ENCODE peak calls at places on chromosome 22, in ten cellular contexts. E is GM10248; V is NCI-H2081; O is activated CD4-positive, alpha-beta T cell treated with anti-CD3 and anti-CD28 coated beads for 24 hours; F is HTR-8/SVneo; N is prostate gland; P is GOT3; W is iPS-NIHi11; H is NCI-H748 treated with DMSO at 0.1 percent for 48 hours; B is COR-L47. R is an unnamed sample.

GRCh38 chr22:29040385-29041275 is 21.0 kb downstream of the C22orf31 start:
- DNase-seq in E (peak), V (peak), O (peak), F (peak), N (peak), P (peak), W (peak), H (peak), B (peak), R (peak)

GRCh38 chr22:37187552-37187890 is 526 bp downstream of the C1QTNF6 start:
- DNase-seq in E (no peak), V (no peak), O (no peak), F (no peak), N (no peak), P (no peak), W (no peak), H (no peak), B (no peak), R (no peak)

GRCh38 chr22:21030032-21030431 is 2.3 kb downstream of the SLC7A4 start:
- DNase-seq in E (no peak), V (no peak), O (no peak), F (no peak), N (no peak), P (no peak), W (no peak), H (no peak), B (no peak), R (no peak)

GRCh38 chr22:50326225-50326958 is 420 bp downstream of the DENND6B start:
- DNase-seq in E (no peak), V (no peak), O (no peak), F (no peak), N (no peak), P (no peak), W (peak), H (no peak), B (no peak), R (no peak)

GRCh38 chr22:47486569-47487312 is 724.3 kb downstream of the TBC1D22A start:
- DNase-seq in E (no peak), V (no peak), O (no peak), F (no peak), N (no peak), P (no peak), W (no peak), H (no peak), B (no peak), R (no peak)

GRCh38 chr22:39478461-39478860 is 21.6 kb downstream of the MGAT3 start:
- DNase-seq in E (no peak), V (no peak), O (no peak), F (no peak), N (no peak), P (no peak), W (peak), H (no peak), B (no peak), R (no peak)

GRCh38 chr22:27512283-27512761 is 289.2 kb downstream of the MN1 start:
- DNase-seq in E (no peak), V (no peak), O (no peak), F (peak), N (peak), P (no peak), W (no peak), H (no peak), B (no peak), R (no peak)

GRCh38 chr22:43811777-43812148 is 342 bp downstream of the EFCAB6 start:
- DNase-seq in E (no peak), V (peak), O (no peak), F (no peak), N (no peak), P (no peak), W (no peak), H (no peak), B (peak), R (no peak)

GRCh38 chr22:29947410-29948387 is 64.7 kb downstream of the MTMR3 start:
- DNase-seq in E (no peak), V (no peak), O (no peak), F (no peak), N (no peak), P (no peak), W (no peak), H (no peak), B (no peak), R (no peak)

GRCh38 chr22:39727541-39727940 is 157.0 kb downstream of the CACNA1I start:
- DNase-seq in E (no peak), V (no peak), O (no peak), F (peak), N (no peak), P (no peak), W (no peak), H (no peak), B (no peak), R (no peak)

R was measured in T-helper 17 cell.